ENCODE peak calls at places on chromosomes 6 and 20, in four cellular contexts. One of them, this sample, is unnamed.

GRCh38 chr6:138371720-138372119 is 6.0 kb upstream of the SMIM28 start:
- DNase-seq in BJ: no peak
- DNase-seq in GM12865: no peak
- DNase-seq in AG10803: no peak
- DNase-seq in this sample: no peak

GRCh38 chr6:17656644-17657043 is 50.1 kb downstream of the NUP153 start:
- DNase-seq in BJ: no peak
- DNase-seq in GM12865: no peak
- DNase-seq in AG10803: peak
- DNase-seq in this sample: no peak

GRCh38 chr6:133436652-133437051 is 195.5 kb downstream of the EYA4 start:
- DNase-seq in BJ: no peak
- DNase-seq in GM12865: no peak
- DNase-seq in AG10803: no peak
- DNase-seq in this sample: peak

GRCh38 chr6:167543602-167544506 is 219.0 kb downstream of the TTLL2 start:
- DNase-seq in BJ: no peak
- DNase-seq in GM12865: no peak
- DNase-seq in AG10803: peak
- DNase-seq in this sample: no peak

GRCh38 chr6:119296036-119297035 is 53.2 kb downstream of the MAN1A1 start:
- DNase-seq in BJ: no peak
- DNase-seq in GM12865: no peak
- DNase-seq in AG10803: peak
- DNase-seq in this sample: no peak

GRCh38 chr20:61205769-61206168 is 46.3 kb upstream of the CDH4 start:
- DNase-seq in BJ: no peak
- DNase-seq in GM12865: no peak
- DNase-seq in AG10803: no peak
- DNase-seq in this sample: no peak

GRCh38 chr6:42450314-42451145 is 1.2 kb downstream of the TRERF1 start:
- DNase-seq in BJ: no peak
- DNase-seq in GM12865: no peak
- DNase-seq in AG10803: no peak
- DNase-seq in this sample: no peak

GRCh38 chr6:138540468-138540867 is 41.2 kb upstream of the NHSL1 start:
- DNase-seq in BJ: peak
- DNase-seq in GM12865: no peak
- DNase-seq in AG10803: peak
- DNase-seq in this sample: peak

GRCh38 chr6:126174697-126175096 is 165.2 kb upstream of the CENPW start:
- DNase-seq in BJ: no peak
- DNase-seq in GM12865: no peak
- DNase-seq in AG10803: no peak
- DNase-seq in this sample: no peak

GRCh38 chr6:83927470-83927869 is 68.0 kb downstream of the CYB5R4 start:
- DNase-seq in BJ: no peak
- DNase-seq in GM12865: no peak
- DNase-seq in AG10803: no peak
- DNase-seq in this sample: no peak

GRCh38 chr6:8192067-8192466 is 89.7 kb upstream of the EEF1E1 start:
- DNase-seq in BJ: no peak
- DNase-seq in GM12865: no peak
- DNase-seq in AG10803: no peak
- DNase-seq in this sample: no peak

GRCh38 chr20:45311589-45312211 is 3.6 kb upstream of the MATN4 start:
- DNase-seq in BJ: no peak
- DNase-seq in GM12865: peak
- DNase-seq in AG10803: peak
- DNase-seq in this sample: no peak

GRCh38 chr6:63821442-63821841 is 185.8 kb downstream of the PHF3 start:
- DNase-seq in BJ: no peak
- DNase-seq in GM12865: no peak
- DNase-seq in AG10803: no peak
- DNase-seq in this sample: no peak

GRCh38 chr6:21922086-21922485 is 328.5 kb downstream of the SOX4 start:
- DNase-seq in BJ: no peak
- DNase-seq in GM12865: no peak
- DNase-seq in AG10803: peak
- DNase-seq in this sample: no peak

GRCh38 chr6:26020983-26021349 is 58.4 kb downstream of the TRIM38 start:
- DNase-seq in BJ: no peak
- DNase-seq in GM12865: peak
- DNase-seq in AG10803: peak
- DNase-seq in this sample: no peak

GRCh38 chr20:51468636-51469035 is 73.9 kb downstream of the NFATC2 start:
- DNase-seq in BJ: no peak
- DNase-seq in GM12865: no peak
- DNase-seq in AG10803: no peak
- DNase-seq in this sample: no peak

GRCh38 chr6:75378101-75378500 is 93.5 kb upstream of the TMEM30A start:
- DNase-seq in BJ: no peak
- DNase-seq in GM12865: no peak
- DNase-seq in AG10803: no peak
- DNase-seq in this sample: no peak

GRCh38 chr6:155263373-155264063 is at the start of gene CLDN20:
- DNase-seq in BJ: no peak
- DNase-seq in GM12865: no peak
- DNase-seq in AG10803: no peak
- DNase-seq in this sample: no peak

GRCh38 chr6:109760208-109760607 is 69.1 kb downstream of the FIG4 start:
- DNase-seq in BJ: no peak
- DNase-seq in GM12865: peak
- DNase-seq in AG10803: no peak
- DNase-seq in this sample: no peak

GRCh38 chr20:43392561-43392960 is 65.1 kb upstream of the SRSF6 start:
- DNase-seq in BJ: no peak
- DNase-seq in GM12865: no peak
- DNase-seq in AG10803: no peak
- DNase-seq in this sample: no peak

GRCh38 chr20:59742351-59743095 is 138.2 kb downstream of the PHACTR3 start:
- DNase-seq in BJ: no peak
- DNase-seq in GM12865: no peak
- DNase-seq in AG10803: no peak
- DNase-seq in this sample: no peak

GRCh38 chr6:52612336-52613096 is 35.7 kb upstream of the TRAM2 start:
- DNase-seq in BJ: no peak
- DNase-seq in GM12865: no peak
- DNase-seq in AG10803: no peak
- DNase-seq in this sample: no peak

GRCh38 chr20:36408219-36408618 is 102.1 kb downstream of the DLGAP4 start:
- DNase-seq in BJ: no peak
- DNase-seq in GM12865: no peak
- DNase-seq in AG10803: peak
- DNase-seq in this sample: no peak
- H3K4me3 ChIP-seq in BJ: no peak
- H3K4me3 ChIP-seq in GM12865: no peak
- H3K4me3 ChIP-seq in AG10803: no peak
- H3K4me3 ChIP-seq in this sample: no peak

GRCh38 chr6:41023114-41023513 is 15.9 kb downstream of the UNC5CL start:
- DNase-seq in BJ: no peak
- DNase-seq in GM12865: no peak
- DNase-seq in AG10803: no peak
- DNase-seq in this sample: no peak

GRCh38 chr6:41025966-41026365 is 13.1 kb downstream of the UNC5CL start:
- DNase-seq in BJ: no peak
- DNase-seq in GM12865: no peak
- DNase-seq in AG10803: no peak
- DNase-seq in this sample: no peak

GRCh38 chr6:41027799-41028617 is 11.0 kb downstream of the UNC5CL start:
- DNase-seq in BJ: no peak
- DNase-seq in GM12865: peak
- DNase-seq in AG10803: peak
- DNase-seq in this sample: peak

GRCh38 chr6:41028618-41029486 is 10.2 kb downstream of the UNC5CL start:
- DNase-seq in BJ: no peak
- DNase-seq in GM12865: no peak
- DNase-seq in AG10803: no peak
- DNase-seq in this sample: no peak

GRCh38 chr6:41027251-41027650 is 11.8 kb downstream of the UNC5CL start:
- DNase-seq in BJ: no peak
- DNase-seq in GM12865: no peak
- DNase-seq in AG10803: no peak
- DNase-seq in this sample: no peak
- H3K4me3 ChIP-seq in BJ: no peak
- H3K4me3 ChIP-seq in GM12865: no peak
- H3K4me3 ChIP-seq in AG10803: peak
- H3K4me3 ChIP-seq in this sample: peak

DNA sequence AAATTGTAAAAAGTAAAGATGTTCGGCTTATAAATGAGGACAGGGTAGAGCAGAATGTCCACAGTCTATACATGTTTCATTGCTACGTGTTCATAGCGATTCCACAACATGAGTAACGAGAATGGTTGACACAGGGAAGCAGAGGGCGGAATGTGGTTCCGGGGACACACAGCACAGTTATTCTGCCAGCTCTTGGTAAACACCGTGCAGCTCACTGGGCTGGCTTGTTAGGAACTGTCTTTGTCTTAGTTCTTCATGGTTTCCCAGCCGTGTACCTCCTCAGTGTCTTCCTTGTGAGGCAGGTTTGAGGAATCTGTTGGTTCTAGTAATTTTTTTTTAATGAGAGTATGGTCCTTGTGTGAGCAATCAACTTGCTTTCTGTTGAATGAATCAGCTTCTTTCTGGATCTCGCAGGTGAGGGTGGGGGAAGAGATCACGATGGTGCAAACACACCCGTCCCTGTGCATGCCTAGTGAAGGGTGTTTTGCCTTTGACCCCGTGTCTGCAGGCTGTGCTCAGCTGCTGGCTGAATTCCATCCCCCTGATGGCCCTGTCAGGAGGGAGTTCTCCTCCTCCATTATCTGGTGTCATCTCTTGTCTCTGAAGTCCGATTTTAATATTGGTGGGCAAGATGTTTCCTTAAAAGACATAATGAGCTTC is 168.2 kb downstream of the SMOC2 start:
- DNase-seq in BJ: no peak
- DNase-seq in GM12865: no peak
- DNase-seq in AG10803: no peak
- DNase-seq in this sample: no peak
- H3K4me3 ChIP-seq in BJ: no peak
- H3K4me3 ChIP-seq in GM12865: no peak
- H3K4me3 ChIP-seq in AG10803: no peak
- H3K4me3 ChIP-seq in this sample: no peak

DNA sequence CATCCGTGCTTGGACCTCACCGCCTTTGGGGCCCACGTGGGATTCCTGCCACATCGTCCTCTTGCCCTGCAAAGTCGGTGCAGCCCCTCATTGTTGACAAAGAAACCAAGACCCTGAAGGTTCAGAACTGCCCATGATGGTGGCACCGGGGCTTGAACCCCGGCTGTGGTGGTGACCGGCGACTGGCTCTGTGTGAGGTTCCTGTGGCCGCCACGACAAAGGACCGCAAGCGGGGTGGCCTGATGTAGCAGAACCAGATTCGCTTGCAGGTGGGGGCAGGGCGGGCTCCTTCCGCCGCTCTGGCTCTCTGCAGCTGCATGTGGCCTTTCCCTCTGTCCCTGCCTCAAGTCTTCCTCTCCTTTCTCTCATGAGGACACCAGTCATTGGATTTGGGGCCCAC is 28.7 kb downstream of the SLCO4A1 start:
- DNase-seq in BJ: no peak
- DNase-seq in GM12865: no peak
- DNase-seq in AG10803: no peak
- DNase-seq in this sample: no peak
- H3K4me3 ChIP-seq in BJ: no peak
- H3K4me3 ChIP-seq in GM12865: no peak
- H3K4me3 ChIP-seq in AG10803: no peak
- H3K4me3 ChIP-seq in this sample: no peak

GRCh38 chr6:117477988-117478852 is 4.3 kb upstream of the DCBLD1 start:
- DNase-seq in BJ: no peak
- DNase-seq in GM12865: peak
- DNase-seq in AG10803: no peak
- DNase-seq in this sample: no peak
- H3K4me3 ChIP-seq in BJ: no peak
- H3K4me3 ChIP-seq in GM12865: no peak
- H3K4me3 ChIP-seq in AG10803: no peak
- H3K4me3 ChIP-seq in this sample: no peak

DNA sequence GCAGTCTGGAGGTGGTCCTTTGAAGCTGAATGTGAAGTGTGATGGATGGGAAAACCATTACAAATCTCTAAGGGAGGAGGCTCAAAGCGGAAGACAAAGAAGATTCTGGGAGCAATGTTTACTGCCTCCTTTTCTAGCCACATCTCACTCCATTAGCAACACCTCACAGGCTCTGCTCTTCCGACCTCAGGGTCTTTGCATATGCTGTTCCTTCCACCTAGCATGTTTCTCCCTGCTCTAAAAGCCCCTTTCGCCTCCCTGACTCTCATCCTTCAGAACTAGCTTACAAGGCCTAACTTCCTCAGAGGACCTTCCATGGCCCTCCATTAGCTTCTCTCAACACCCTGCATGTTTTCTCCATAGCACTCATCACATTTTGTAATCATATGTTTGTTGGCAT is 4.6 kb upstream of the TCP11 start:
- DNase-seq in BJ: no peak
- DNase-seq in GM12865: no peak
- DNase-seq in AG10803: peak
- DNase-seq in this sample: no peak
- H3K4me3 ChIP-seq in BJ: no peak
- H3K4me3 ChIP-seq in GM12865: no peak
- H3K4me3 ChIP-seq in AG10803: no peak
- H3K4me3 ChIP-seq in this sample: no peak